ENCODE peak calls at places on chromosomes 6 and 20, in seven cellular contexts. V is heart left ventricle; R is adrenal gland; B is ovary; W is neural progenitor cell; I is CD4-positive, alpha-beta memory T cell; O is breast epithelium. P is an unnamed sample. For H3K9me3 and H3K36me3, the result is how much of the 10 kb centered on the place peaks cover.

GRCh38 chr20:57293998-57294397 is 27.6 kb upstream of the BMP7 start:
- DNase-seq in V (no peak), R (no peak), B (no peak), W (no peak), I (no peak), O (no peak), P (no peak)

GRCh38 chr20:38453941-38454340 is 18.7 kb upstream of the RALGAPB start:
- DNase-seq in V (no peak), R (no peak), B (no peak), W (no peak), I (no peak), O (no peak), P (peak)

GRCh38 chr6:140071115-140071514 is 696.7 kb upstream of the CITED2 start:
- DNase-seq in V (no peak), R (no peak), B (no peak), W (no peak), I (no peak), O (no peak), P (no peak)

GRCh38 chr6:124622351-124622750 is 339.9 kb upstream of the RNF217 start:
- DNase-seq in V (no peak), R (no peak), B (no peak), W (no peak), I (no peak), O (no peak), P (no peak)

GRCh38 chr6:74356385-74356784 is 660.4 kb downstream of the CD109 start:
- DNase-seq in V (no peak), R (no peak), B (no peak), W (no peak), I (no peak), O (no peak), P (no peak)

GRCh38 chr6:19417713-19418112 is 419.5 kb upstream of the ID4 start:
- DNase-seq in V (no peak), R (no peak), B (no peak), W (no peak), I (no peak), O (no peak), P (no peak)

GRCh38 chr6:134533991-134534390 is 216.1 kb upstream of the SGK1 start:
- DNase-seq in V (peak), R (no peak), B (no peak), W (no peak), I (no peak), O (no peak), P (no peak)

GRCh38 chr6:47206626-47207025 is 103.1 kb downstream of the TNFRSF21 start:
- DNase-seq in V (no peak), R (no peak), B (no peak), W (no peak), I (no peak), O (no peak), P (no peak)

GRCh38 chr20:13995086-13995665 is at the start of gene MACROD2:
- DNase-seq in V (peak), R (peak), B (peak), W (peak), I (peak), O (peak), P (peak)

GRCh38 chr6:128600397-128600951 is 80.1 kb upstream of the PTPRK start:
- DNase-seq in V (no peak), R (no peak), B (no peak), W (no peak), I (no peak), O (no peak), P (no peak)

GRCh38 chr6:40715501-40716403 is 128.6 kb upstream of the LRFN2 start:
- DNase-seq in V (no peak), R (no peak), B (no peak), W (peak), I (no peak), O (no peak), P (no peak)

GRCh38 chr6:29763491-29764289 is 40.5 kb downstream of the HLA-F start:
- DNase-seq in V (no peak), R (no peak), B (no peak), W (no peak), I (no peak), O (no peak), P (no peak)

GRCh38 chr6:147950623-147950987 is 392.0 kb upstream of the SASH1 start:
- DNase-seq in V (no peak), R (no peak), B (peak), W (no peak), I (no peak), O (peak), P (no peak)

GRCh38 chr6:3696525-3696924 is 55.0 kb downstream of the PXDC1 start:
- DNase-seq in V (no peak), R (no peak), B (no peak), W (no peak), I (no peak), O (no peak), P (no peak)

GRCh38 chr6:37093728-37094069 is 76.3 kb upstream of the PIM1 start:
- DNase-seq in V (no peak), R (no peak), B (no peak), W (no peak), I (no peak), O (no peak), P (no peak)

GRCh38 chr6:143696327-143697000 is 18.7 kb downstream of the PHACTR2 start:
- DNase-seq in V (no peak), R (no peak), B (no peak), W (no peak), I (no peak), O (no peak), P (no peak)

GRCh38 chr20:38153011-38153329 is 12.1 kb downstream of the TGM2 start:
- DNase-seq in V (no peak), R (no peak), B (no peak), W (no peak), I (no peak), O (no peak), P (no peak)

GRCh38 chr20:9677224-9677623 is 161.7 kb downstream of the PAK5 start:
- DNase-seq in V (no peak), R (no peak), B (no peak), W (no peak), I (no peak), O (no peak), P (no peak)

GRCh38 chr20:50399003-50399916 is 110.9 kb upstream of the PTPN1 start:
- DNase-seq in V (peak), R (peak), B (peak), W (no peak), I (no peak), O (peak), P (no peak)

DNA sequence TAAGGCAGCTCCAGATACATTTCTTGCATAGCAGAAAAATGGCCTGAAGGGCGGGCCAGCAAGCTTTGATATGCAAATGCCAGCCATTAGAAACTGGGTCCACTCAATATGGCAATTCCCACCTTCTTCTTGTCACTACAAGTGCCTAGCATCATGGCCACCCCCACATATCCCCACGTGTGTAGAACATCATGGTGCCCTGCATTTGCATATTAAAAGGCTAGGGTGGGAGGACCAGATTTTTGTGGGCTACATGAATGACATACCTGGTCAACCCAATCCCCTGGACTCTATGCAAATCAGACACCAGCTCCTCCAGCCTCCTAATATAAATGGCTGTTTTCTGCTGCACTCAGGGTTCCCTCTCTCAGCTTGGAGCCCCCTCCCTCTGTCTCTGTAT is 31.7 kb downstream of the PLN start:
- DNase-seq in V (no peak), R (no peak), B (no peak), W (no peak), I (no peak), O (no peak), P (no peak)
- H3K9me3 ChIP-seq in V (under half), R (under half), B (under half), W (under half), I (under half), O (under half), P (under half)

GRCh38 chr20:51768759-51769517 is 748 bp upstream of the ATP9A start:
- DNase-seq in V (no peak), R (no peak), B (no peak), W (no peak), I (no peak), O (no peak), P (peak)
- H3K4me3 ChIP-seq in V (peak), R (no peak), B (no peak), W (no peak), I (no peak), O (no peak), P (no peak)

DNA sequence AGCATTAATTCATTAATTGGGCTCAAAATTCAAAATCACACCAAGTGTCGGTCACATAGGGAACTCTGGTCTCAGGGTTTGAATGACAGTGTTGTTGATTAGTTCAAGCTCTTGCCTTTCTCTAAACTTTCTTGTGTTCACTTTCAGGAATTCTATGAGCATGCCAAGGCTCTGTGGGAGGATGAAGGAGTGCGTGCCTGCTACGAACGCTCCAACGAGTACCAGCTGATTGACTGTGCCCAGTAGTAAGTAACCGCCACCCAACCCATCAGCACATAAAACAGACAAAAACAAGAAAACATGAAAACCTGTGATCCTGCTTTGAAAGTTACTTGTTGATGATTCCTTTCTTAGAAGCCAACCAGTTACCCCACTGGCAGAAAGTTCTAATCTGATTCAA is 52.7 kb downstream of the GNAS start:
- DNase-seq in V (no peak), R (no peak), B (no peak), W (no peak), I (no peak), O (no peak), P (no peak)
- H3K36me3 ChIP-seq in V (half or more), R (half or more), B (under half), W (under half), I (half or more), O (under half), P (under half)

DNA sequence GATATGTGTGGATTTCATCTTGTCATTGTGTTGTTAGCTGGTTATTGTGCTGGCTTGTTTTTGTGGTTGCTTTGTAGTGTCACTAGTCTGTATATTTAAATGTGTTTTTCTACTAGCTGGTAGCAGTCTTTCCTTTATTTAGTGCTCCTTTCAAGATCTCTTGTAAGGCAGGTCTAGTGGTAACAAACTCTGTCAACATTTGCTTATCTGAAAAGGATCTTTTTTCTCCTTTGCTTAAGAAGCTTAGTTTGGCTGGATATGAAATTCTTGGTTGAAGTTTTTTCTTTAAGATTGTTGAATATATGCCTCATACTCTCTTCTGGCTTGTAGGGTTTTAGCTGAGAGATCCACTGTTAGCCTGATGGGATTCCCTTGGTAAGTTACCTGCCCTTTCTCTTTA is 32.7 kb upstream of the TFB1M start:
- DNase-seq in V (no peak), R (no peak), B (no peak), W (no peak), I (no peak), O (no peak), P (no peak)
- H3K9me3 ChIP-seq in V (under half), R (under half), B (under half), W (under half), I (under half), O (under half), P (under half)

GRCh38 chr20:53652859-53653520 is 59.4 kb upstream of the ZNF217 start:
- DNase-seq in V (no peak), R (no peak), B (no peak), W (no peak), I (no peak), O (no peak), P (no peak)
- H3K4me3 ChIP-seq in V (no peak), R (no peak), B (no peak), W (no peak), I (no peak), O (no peak), P (no peak)

GRCh38 chr6:157186785-157187181 is 136.5 kb downstream of the TMEM242 start:
- DNase-seq in V (no peak), R (no peak), B (no peak), W (no peak), I (no peak), O (no peak), P (no peak)
- H3K36me3 ChIP-seq in V (half or more), R (under half), B (under half), W (under half), I (half or more), O (under half), P (under half)

DNA sequence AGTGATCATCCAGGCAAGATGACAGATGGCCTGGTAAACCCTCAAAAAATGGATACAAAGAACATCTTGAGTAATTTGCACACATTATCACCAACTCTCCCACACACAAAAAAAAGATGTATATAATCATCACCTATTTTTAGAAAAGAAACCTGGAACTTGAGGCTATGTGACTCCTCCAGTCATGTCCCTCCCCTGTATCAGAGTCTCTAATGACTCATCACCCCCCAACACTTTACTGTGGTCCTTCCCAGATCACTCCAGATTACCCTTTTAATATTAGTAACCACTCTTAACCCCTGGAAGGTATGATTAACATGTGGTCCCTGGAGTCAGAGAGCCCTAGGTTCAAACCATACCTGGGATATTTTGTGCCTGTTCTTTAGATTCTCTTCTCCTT is 144.8 kb downstream of the ZNF217 start:
- DNase-seq in V (no peak), R (no peak), B (no peak), W (no peak), I (no peak), O (no peak), P (no peak)
- H3K9me3 ChIP-seq in V (under half), R (under half), B (under half), W (under half), I (under half), O (under half), P (under half)